ENCODE peak calls at places on chromosomes 6 and 20, in six cellular contexts. O, L, E, F, S and M are unnamed samples.
A peak's percentile ranks its signal among the peaks of the same experiment; 100 is the strongest.

GRCh38 chr20:35702051-35702823 is 3.0 kb downstream of the ROMO1 start:
- DNase-seq in O (no peak), L (no peak), E (peak; percentile 71), F (no peak), S (no peak), M (no peak)

GRCh38 chr6:139378882-139379341 is 4.5 kb upstream of the CITED2 start:
- DNase-seq in O (no peak), L (no peak), E (peak; percentile 39), F (peak; percentile 46), S (no peak), M (no peak)

GRCh38 chr6:21149460-21149859 is 444.1 kb upstream of the SOX4 start:
- DNase-seq in O (no peak), L (no peak), E (peak; percentile 95), F (no peak), S (no peak), M (no peak)

GRCh38 chr6:113055086-113055485 is 708.0 kb downstream of the RFPL4B start:
- DNase-seq in O (no peak), L (no peak), E (peak; percentile 45), F (no peak), S (no peak), M (no peak)

GRCh38 chr6:160007118-160007517 is 38.2 kb downstream of the IGF2R start:
- DNase-seq in O (no peak), L (no peak), E (no peak), F (no peak), S (no peak), M (no peak)

GRCh38 chr6:15929685-15930084 is 199.2 kb upstream of the MYLIP start:
- DNase-seq in O (no peak), L (no peak), E (no peak), F (no peak), S (no peak), M (no peak)

GRCh38 chr20:62623488-62624324 is 18.6 kb upstream of the SLCO4A1 start:
- DNase-seq in O (peak; percentile 95), L (no peak), E (peak; percentile 95), F (peak; percentile 95), S (peak; percentile 85), M (peak; percentile 98)

GRCh38 chr6:104365835-104366234 is 493.9 kb downstream of the HACE1 start:
- DNase-seq in O (no peak), L (no peak), E (no peak), F (no peak), S (no peak), M (no peak)

GRCh38 chr6:107075951-107076381 is 39.3 kb downstream of the BEND3 start:
- DNase-seq in O (peak; percentile 73), L (peak; percentile 2), E (peak; percentile 13), F (no peak), S (no peak), M (no peak)

GRCh38 chr6:158958504-158959386 is 41.3 kb downstream of the RSPH3 start:
- DNase-seq in O (no peak), L (no peak), E (no peak), F (no peak), S (no peak), M (peak; percentile 21)

GRCh38 chr6:131740161-131740560 is 29.3 kb upstream of the CTAGE9 start:
- DNase-seq in O (no peak), L (no peak), E (peak; percentile 84), F (no peak), S (no peak), M (no peak)

GRCh38 chr20:61959301-61959700 is 106.4 kb downstream of the TAF4 start:
- DNase-seq in O (no peak), L (no peak), E (peak; percentile 14), F (no peak), S (peak; percentile 7), M (no peak)

GRCh38 chr6:162063666-162064065 is 663.9 kb downstream of the PRKN start:
- DNase-seq in O (no peak), L (no peak), E (no peak), F (no peak), S (no peak), M (no peak)

GRCh38 chr6:43376551-43376981 is 7.1 kb upstream of the ZNF318 start:
- DNase-seq in O (no peak), L (no peak), E (peak; percentile 29), F (peak; percentile 52), S (no peak), M (no peak)

GRCh38 chr6:162560891-162561290 is 166.7 kb downstream of the PRKN start:
- DNase-seq in O (peak; percentile 67), L (no peak), E (no peak), F (no peak), S (no peak), M (no peak)

GRCh38 chr6:41571066-41571780 is 25.0 kb downstream of the FOXP4 start:
- DNase-seq in O (peak; percentile 41), L (no peak), E (peak; percentile 84), F (peak; percentile 54), S (no peak), M (no peak)

GRCh38 chr6:116111552-116112528 is 11.2 kb downstream of the NT5DC1 start:
- DNase-seq in O (peak; percentile 35), L (no peak), E (peak; percentile 47), F (peak; percentile 54), S (peak; percentile 50), M (peak; percentile 21)

GRCh38 chr6:132246632-132247270 is 154.5 kb downstream of the MOXD1 start:
- DNase-seq in O (no peak), L (no peak), E (no peak), F (no peak), S (no peak), M (no peak)

GRCh38 chr20:46879386-46879785 is 15.3 kb upstream of the EYA2 start:
- DNase-seq in O (no peak), L (no peak), E (no peak), F (no peak), S (no peak), M (no peak)

GRCh38 chr6:110628330-110628729 is 151.9 kb upstream of the SLC22A16 start:
- DNase-seq in O (no peak), L (no peak), E (peak; percentile 77), F (no peak), S (no peak), M (no peak)

GRCh38 chr6:52050051-52050405 is 37.4 kb downstream of the PKHD1 start:
- DNase-seq in O (no peak), L (no peak), E (no peak), F (no peak), S (no peak), M (no peak)

GRCh38 chr6:143158113-143158581 is 97.5 kb downstream of the AIG1 start:
- DNase-seq in O (no peak), L (no peak), E (peak; percentile 63), F (no peak), S (no peak), M (no peak)

GRCh38 chr20:53736757-53737403 is 143.2 kb upstream of the ZNF217 start:
- DNase-seq in O (peak; percentile 82), L (no peak), E (peak; percentile 64), F (no peak), S (no peak), M (peak; percentile 40)

GRCh38 chr20:51678041-51678697 is 90.0 kb downstream of the ATP9A start:
- DNase-seq in O (peak; percentile 79), L (peak; percentile 78), E (peak; percentile 32), F (no peak), S (no peak), M (no peak)

GRCh38 chr20:25237610-25238318 is 10.1 kb upstream of the PYGB start:
- DNase-seq in O (no peak), L (peak; percentile 72), E (peak; percentile 100), F (peak; percentile 79), S (peak; percentile 94), M (no peak)

GRCh38 chr6:24125980-24126379 is at the start of gene NRSN1:
- DNase-seq in O (peak; percentile 79), L (peak; percentile 52), E (no peak), F (peak; percentile 5), S (peak; percentile 53), M (peak; percentile 1)

GRCh38 chr20:37518606-37519507 is 2.2 kb upstream of the NNAT start:
- DNase-seq in O (peak; percentile 91), L (no peak), E (no peak), F (no peak), S (no peak), M (no peak)

GRCh38 chr20:10524034-10524476 is 89.0 kb downstream of the SLX4IP start:
- DNase-seq in O (peak; percentile 26), L (peak; percentile 20), E (peak; percentile 16), F (no peak), S (no peak), M (no peak)

GRCh38 chr6:19024737-19025136 is 637.6 kb downstream of the RNF144B start:
- DNase-seq in O (peak; percentile 90), L (no peak), E (peak; percentile 32), F (no peak), S (peak; percentile 26), M (no peak)

GRCh38 chr6:103105686-103106085 is 1712.2 kb downstream of the GRIK2 start:
- DNase-seq in O (no peak), L (no peak), E (no peak), F (no peak), S (no peak), M (no peak)

GRCh38 chr6:11218827-11219826 is 13.3 kb downstream of the NEDD9 start:
- DNase-seq in O (peak; percentile 65), L (peak; percentile 42), E (no peak), F (peak; percentile 57), S (no peak), M (no peak)

GRCh38 chr6:55176958-55177357 is 2.6 kb downstream of the HCRTR2 start:
- DNase-seq in O (peak; percentile 72), L (no peak), E (no peak), F (no peak), S (peak; percentile 3), M (no peak)

GRCh38 chr6:151054304-151054703 is 185.5 kb upstream of the AKAP12 start:
- DNase-seq in O (peak; percentile 96), L (no peak), E (no peak), F (no peak), S (no peak), M (no peak)

GRCh38 chr6:136111831-136112230 is 138.3 kb downstream of the MTFR2 start:
- DNase-seq in O (no peak), L (peak; percentile 58), E (no peak), F (no peak), S (no peak), M (no peak)

GRCh38 chr6:169935348-169935718 is 183.9 kb downstream of the ERMARD start:
- DNase-seq in O (peak; percentile 96), L (no peak), E (no peak), F (no peak), S (peak; percentile 96), M (no peak)

GRCh38 chr6:132961610-132962009 is 147.2 kb downstream of the RPS12 start:
- DNase-seq in O (no peak), L (no peak), E (no peak), F (peak; percentile 4), S (peak; percentile 12), M (peak; percentile 3)

GRCh38 chr6:15462717-15463525 is 199.9 kb downstream of the DTNBP1 start:
- DNase-seq in O (no peak), L (no peak), E (peak; percentile 86), F (no peak), S (no peak), M (no peak)